ENCODE peak calls at places on chromosomes 13 and 19, in five cellular contexts. Z is nephron progenitor cell, U is body of pancreas, N is PC-3, L is right lobe of liver. K is an unnamed sample.

GRCh38 chr13:24734951-24735350 is 29.0 kb upstream of the RNF17 start:
- DNase-seq in Z (no peak), U (no peak), N (no peak), L (no peak), K (no peak)

GRCh38 chr13:47420568-47420967 is 523.7 kb upstream of the HTR2A start:
- DNase-seq in Z (no peak), U (no peak), N (peak; percentile 72), L (no peak), K (no peak)

GRCh38 chr13:114339779-114340534 is 25.7 kb downstream of the CHAMP1 start:
- DNase-seq in Z (no peak), U (peak; percentile 49), N (peak; percentile 62), L (peak; percentile 66), K (no peak)

GRCh38 chr13:20033486-20033885 is 75.0 kb downstream of the ZMYM2 start:
- DNase-seq in Z (no peak), U (no peak), N (no peak), L (no peak), K (no peak)

GRCh38 chr13:33277351-33277750 is 8.2 kb downstream of the STARD13 start:
- DNase-seq in Z (no peak), U (no peak), N (no peak), L (no peak), K (no peak)

GRCh38 chr19:46944918-46945628 is 74.6 kb upstream of the NPAS1 start:
- DNase-seq in Z (peak; percentile 74), U (peak; percentile 31), N (no peak), L (no peak), K (no peak)

GRCh38 chr19:30206187-30206586 is 166.0 kb upstream of the ZNF536 start:
- DNase-seq in Z (no peak), U (no peak), N (no peak), L (no peak), K (no peak)

GRCh38 chr13:98571955-98572662 is 4.8 kb downstream of the STK24 start:
- DNase-seq in Z (no peak), U (no peak), N (peak; percentile 49), L (no peak), K (no peak)

GRCh38 chr13:46288570-46289259 is 77.0 kb downstream of the LRRC63 start:
- DNase-seq in Z (peak; percentile 22), U (no peak), N (peak; percentile 66), L (no peak), K (no peak)

GRCh38 chr13:51034906-51035305 is 76.2 kb downstream of the C13orf42 start:
- DNase-seq in Z (no peak), U (no peak), N (peak; percentile 82), L (no peak), K (no peak)

GRCh38 chr19:48878219-48879024 is 6.2 kb downstream of the PPP1R15A start:
- DNase-seq in Z (no peak), U (no peak), N (no peak), L (no peak), K (no peak)

GRCh38 chr19:33813391-33814101 is 16.9 kb downstream of the KCTD15 start:
- DNase-seq in Z (no peak), U (no peak), N (no peak), L (peak; percentile 33), K (peak; percentile 73)

GRCh38 chr13:48126944-48127814 is 32.3 kb upstream of the MED4 start:
- DNase-seq in Z (peak; percentile 17), U (peak; percentile 36), N (peak; percentile 66), L (peak; percentile 55), K (no peak)

GRCh38 chr13:98496239-98496668 is 80.7 kb downstream of the STK24 start:
- DNase-seq in Z (no peak), U (no peak), N (no peak), L (no peak), K (no peak)

GRCh38 chr13:90640976-90641375 is 706.5 kb upstream of the MIR17HG start:
- DNase-seq in Z (no peak), U (no peak), N (peak; percentile 32), L (no peak), K (no peak)

GRCh38 chr19:52270266-52270885 is 989 bp downstream of the ZNF766 start:
- DNase-seq in Z (peak; percentile 6), U (no peak), N (no peak), L (no peak), K (no peak)

GRCh38 chr19:58395979-58396627 is 647 bp downstream of the RNF225 start:
- DNase-seq in Z (no peak), U (no peak), N (no peak), L (no peak), K (no peak)

GRCh38 chr13:30796833-30797601 is 61.7 kb downstream of the ALOX5AP start:
- DNase-seq in Z (no peak), U (no peak), N (peak; percentile 3), L (no peak), K (no peak)

GRCh38 chr13:50382511-50382910 is 367.3 kb downstream of the KCNRG start:
- DNase-seq in Z (no peak), U (no peak), N (no peak), L (no peak), K (no peak)

GRCh38 chr13:29679357-29680050 is 84.0 kb upstream of the SLC7A1 start:
- DNase-seq in Z (no peak), U (peak; percentile 41), N (no peak), L (peak; percentile 52), K (no peak)

GRCh38 chr19:14758816-14759215 is 19.5 kb downstream of the ADGRE2 start:
- DNase-seq in Z (no peak), U (no peak), N (peak; percentile 20), L (peak; percentile 25), K (no peak)

GRCh38 chr19:843180-843835 is 2.5 kb downstream of the PRTN3 start:
- DNase-seq in Z (peak; percentile 76), U (no peak), N (peak; percentile 31), L (no peak), K (no peak)

GRCh38 chr19:848457-848921 is 3.6 kb upstream of the ELANE start:
- DNase-seq in Z (no peak), U (no peak), N (no peak), L (no peak), K (no peak)

GRCh38 chr13:47033216-47033615 is 136.4 kb upstream of the HTR2A start:
- DNase-seq in Z (no peak), U (no peak), N (peak; percentile 57), L (no peak), K (no peak)

GRCh38 chr13:66581691-66582090 is 648.4 kb downstream of the PCDH9 start:
- DNase-seq in Z (no peak), U (no peak), N (no peak), L (no peak), K (no peak)

DNA sequence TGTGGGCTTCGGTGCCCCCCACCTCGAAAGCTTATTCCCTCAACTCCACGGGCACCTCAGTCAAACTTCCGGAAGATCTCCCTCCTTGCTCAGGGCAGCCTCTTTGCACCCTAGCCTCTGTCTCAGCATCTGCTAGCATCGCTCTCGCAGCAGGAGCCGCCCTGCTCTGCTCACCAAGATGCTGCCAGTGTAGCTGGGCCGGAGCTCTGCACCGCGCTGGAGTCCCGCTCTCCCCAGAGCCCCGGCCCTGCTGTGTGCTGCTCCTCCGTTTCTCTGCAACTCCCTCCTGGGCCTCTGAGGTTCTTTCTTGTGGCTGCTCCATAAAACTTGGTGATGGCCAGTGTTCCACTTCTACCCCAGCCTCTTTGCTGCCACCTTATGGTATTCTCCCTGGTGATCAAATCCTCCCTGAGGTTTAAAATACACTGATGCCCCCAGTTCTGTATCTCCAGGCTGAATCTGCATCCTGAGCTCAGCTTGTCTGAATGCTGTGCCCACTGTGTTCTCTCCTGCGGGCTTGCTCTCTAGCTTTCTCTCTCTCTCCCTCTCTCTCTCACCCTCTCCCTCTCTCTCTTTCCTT is 198.0 kb downstream of the UQCRFS1 start:
- DNase-seq in Z (no peak), U (no peak), N (no peak), L (no peak), K (no peak)
- TF ChIP-seq CTCF in Z (no peak), U (no peak), N (no peak), L (no peak), K (peak; percentile 10)

GRCh38 chr13:97030705-97031452 is 36.6 kb upstream of the OXGR1 start:
- DNase-seq in Z (no peak), U (no peak), N (peak; percentile 60), L (no peak), K (no peak)
- TF ChIP-seq CTCF in Z (peak; percentile 32), U (peak; percentile 22), N (peak; percentile 58), L (no peak), K (peak; percentile 80)

GRCh38 chr13:110232146-110232545 is 74.8 kb downstream of the COL4A1 start:
- DNase-seq in Z (no peak), U (no peak), N (no peak), L (no peak), K (no peak)

GRCh38 chr13:110231348-110232047 is 75.5 kb downstream of the COL4A1 start:
- DNase-seq in Z (no peak), U (no peak), N (no peak), L (no peak), K (no peak)

GRCh38 chr13:110229905-110230563 is 76.9 kb downstream of the COL4A1 start:
- DNase-seq in Z (no peak), U (no peak), N (no peak), L (no peak), K (no peak)

GRCh38 chr13:110228936-110229904 is 77.7 kb downstream of the COL4A1 start:
- DNase-seq in Z (peak; percentile 34), U (no peak), N (no peak), L (no peak), K (no peak)

GRCh38 chr13:110230661-110231347 is 76.2 kb downstream of the COL4A1 start:
- DNase-seq in Z (peak; percentile 23), U (no peak), N (peak; percentile 38), L (no peak), K (no peak)
- TF ChIP-seq CTCF in Z (no peak), U (no peak), N (no peak), L (no peak), K (no peak)

GRCh38 chr19:8148088-8148409 is 1.3 kb downstream of the FBN3 start:
- DNase-seq in Z (no peak), U (no peak), N (no peak), L (no peak), K (no peak)

GRCh38 chr19:8146877-8147575 is 2.4 kb downstream of the FBN3 start:
- DNase-seq in Z (no peak), U (no peak), N (no peak), L (no peak), K (no peak)

GRCh38 chr19:8147579-8147978 is 1.8 kb downstream of the FBN3 start:
- DNase-seq in Z (no peak), U (no peak), N (no peak), L (no peak), K (no peak)

GRCh38 chr19:8144273-8144672 is 5.1 kb downstream of the FBN3 start:
- DNase-seq in Z (no peak), U (no peak), N (no peak), L (no peak), K (no peak)

DNA sequence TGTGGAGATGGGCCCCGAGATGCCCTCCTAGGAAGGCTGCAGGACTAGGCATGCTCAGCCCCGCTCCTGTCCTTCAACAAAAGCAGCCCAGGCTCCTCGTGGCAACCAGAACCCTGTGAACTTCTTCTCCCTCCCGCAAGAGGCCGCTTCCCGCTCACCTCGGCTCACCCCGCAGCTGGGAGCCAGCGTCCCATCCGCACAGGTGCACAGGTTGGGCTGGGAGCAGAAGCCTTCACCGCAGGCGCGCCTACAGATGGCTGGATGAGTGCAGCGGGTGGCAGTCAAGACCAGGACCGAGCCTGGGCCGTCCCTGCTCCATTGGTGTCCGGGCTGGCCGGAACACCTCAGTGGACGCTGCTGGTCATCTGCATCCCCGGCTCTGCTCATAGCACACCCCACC is 3.4 kb downstream of the FBN3 start:
- DNase-seq in Z (no peak), U (peak; percentile 32), N (peak; percentile 56), L (no peak), K (no peak)
- TF ChIP-seq CTCF in Z (no peak), U (peak; percentile 54), N (peak; percentile 35), L (no peak), K (peak; percentile 17)

K was measured in chondrocyte.